ENCODE peak calls at places on chromosomes 16 and 17, in four cellular contexts. One of them, this sample, is unnamed.

GRCh38 chr17:59004338-59005111 is 102.2 kb downstream of the TRIM37 start:
- DNase-seq in NCI-H774: peak; percentile 37
- DNase-seq in NCI-H2081: peak; percentile 63
- DNase-seq in stromal cell of bone marrow: peak; percentile 33
- DNase-seq in this sample: no peak

GRCh38 chr17:1487939-1488825 is 4.3 kb downstream of the MYO1C start:
- DNase-seq in NCI-H774: peak; percentile 24
- DNase-seq in NCI-H2081: peak; percentile 5
- DNase-seq in stromal cell of bone marrow: peak; percentile 66
- DNase-seq in this sample: no peak

GRCh38 chr16:68144008-68144407 is 58.8 kb downstream of the NFATC3 start:
- DNase-seq in NCI-H774: no peak
- DNase-seq in NCI-H2081: no peak
- DNase-seq in stromal cell of bone marrow: no peak
- DNase-seq in this sample: no peak

GRCh38 chr16:57999366-57999970 is 1.0 kb downstream of the ZNF319 start:
- DNase-seq in stromal cell of bone marrow: no peak
- DNase-seq in NCI-H2081: no peak
- DNase-seq in NCI-H774: no peak
- DNase-seq in this sample: no peak

GRCh38 chr17:28230011-28230410 is 89.0 kb upstream of the TMEM97 start:
- DNase-seq in NCI-H2081: no peak
- DNase-seq in NCI-H774: no peak
- DNase-seq in stromal cell of bone marrow: no peak
- DNase-seq in this sample: no peak

GRCh38 chr17:47694018-47694817 is at the start of gene TBKBP1:
- DNase-seq in NCI-H774: peak; percentile 10
- DNase-seq in stromal cell of bone marrow: no peak
- DNase-seq in NCI-H2081: peak; percentile 49
- DNase-seq in this sample: no peak

GRCh38 chr16:59042296-59042695 is 308.2 kb upstream of the GOT2 start:
- DNase-seq in NCI-H774: no peak
- DNase-seq in stromal cell of bone marrow: no peak
- DNase-seq in NCI-H2081: no peak
- DNase-seq in this sample: no peak

GRCh38 chr16:72978212-72978611 is 69.7 kb downstream of the ZFHX3 start:
- DNase-seq in stromal cell of bone marrow: peak; percentile 63
- DNase-seq in NCI-H774: no peak
- DNase-seq in NCI-H2081: no peak
- DNase-seq in this sample: no peak

GRCh38 chr17:72467841-72468653 is 347.2 kb downstream of the SOX9 start:
- DNase-seq in NCI-H774: no peak
- DNase-seq in NCI-H2081: peak; percentile 30
- DNase-seq in stromal cell of bone marrow: no peak
- DNase-seq in this sample: no peak

GRCh38 chr16:51807551-51807950 is 656.5 kb upstream of the SALL1 start:
- DNase-seq in stromal cell of bone marrow: no peak
- DNase-seq in NCI-H2081: no peak
- DNase-seq in NCI-H774: no peak
- DNase-seq in this sample: no peak

GRCh38 chr16:86676216-86676800 is 98.0 kb downstream of the FOXL1 start:
- DNase-seq in NCI-H2081: no peak
- DNase-seq in stromal cell of bone marrow: peak; percentile 79
- DNase-seq in NCI-H774: no peak
- DNase-seq in this sample: peak; percentile 44

GRCh38 chr16:73997340-73997711 is 299.3 kb upstream of the PSMD7 start:
- DNase-seq in stromal cell of bone marrow: no peak
- DNase-seq in NCI-H2081: no peak
- DNase-seq in NCI-H774: no peak
- DNase-seq in this sample: no peak

GRCh38 chr17:74280093-74280513 is 6.1 kb downstream of the DNAI2 start:
- DNase-seq in stromal cell of bone marrow: no peak
- DNase-seq in NCI-H2081: no peak
- DNase-seq in NCI-H774: no peak
- DNase-seq in this sample: no peak

GRCh38 chr17:1714980-1715802 is 5.0 kb upstream of the TLCD2 start:
- DNase-seq in NCI-H774: no peak
- DNase-seq in NCI-H2081: no peak
- DNase-seq in stromal cell of bone marrow: peak; percentile 87
- DNase-seq in this sample: peak; percentile 76

GRCh38 chr17:68509151-68510057 is 2.8 kb upstream of the PRKAR1A start:
- DNase-seq in stromal cell of bone marrow: no peak
- DNase-seq in NCI-H2081: no peak
- DNase-seq in NCI-H774: peak; percentile 64
- DNase-seq in this sample: no peak